ENCODE peak calls at places on chromosomes 4 and X, in seven cellular contexts. M is WTC11, D is AG10803, X is foreskin fibroblast, E is mucosa of descending colon, P is D721Med, W is BJ. S is an unnamed sample.

GRCh38 chr4:121053601-121054143 is 18.7 kb downstream of the NDNF start:
- DNase-seq in M (no peak), D (peak), X (peak), E (peak), P (no peak), W (peak), S (no peak)

GRCh38 chr4:122666527-122667245 is 45.8 kb upstream of the IL21 start:
- DNase-seq in M (no peak), D (peak), X (peak), E (no peak), P (no peak), W (peak), S (no peak)

GRCh38 chr4:139085141-139085540 is 69.6 kb downstream of the NOCT start:
- DNase-seq in M (no peak), D (peak), X (peak), E (no peak), P (no peak), W (no peak), S (no peak)

GRCh38 chrX:143664302-143664701 is 28.4 kb upstream of the SLITRK4 start:
- DNase-seq in M (no peak), D (peak), X (peak), E (no peak), P (no peak), W (no peak), S (no peak)

GRCh38 chr4:6909970-6910339 is 329 bp downstream of the TBC1D14 start:
- DNase-seq in M (no peak), D (no peak), X (peak), E (peak), P (no peak), W (no peak), S (no peak)

GRCh38 chr4:99885063-99885664 is 9.1 kb downstream of the LAMTOR3 start:
- DNase-seq in M (no peak), D (peak), X (peak), E (no peak), P (no peak), W (no peak), S (no peak)

GRCh38 chr4:143389543-143390195 is 53.0 kb downstream of the GAB1 start:
- DNase-seq in M (no peak), D (peak), X (peak), E (no peak), P (no peak), W (no peak), S (no peak)

GRCh38 chrX:115093206-115093605 is 75.8 kb upstream of the IL13RA2 start:
- DNase-seq in M (no peak), D (peak), X (no peak), E (no peak), P (no peak), W (no peak), S (no peak)

GRCh38 chrX:148568763-148569162 is 68.3 kb downstream of the AFF2 start:
- DNase-seq in M (no peak), D (no peak), X (no peak), E (no peak), P (no peak), W (no peak), S (no peak)

GRCh38 chr4:175298119-175298518 is 380.0 kb downstream of the ADAM29 start:
- DNase-seq in M (no peak), D (peak), X (peak), E (no peak), P (no peak), W (no peak), S (no peak)

GRCh38 chrX:150848914-150849365 is 49.5 kb downstream of the CD99L2 start:
- DNase-seq in M (no peak), D (no peak), X (no peak), E (peak), P (no peak), W (no peak), S (no peak)

GRCh38 chr4:36020351-36020750 is 224.0 kb downstream of the ARAP2 start:
- DNase-seq in M (no peak), D (no peak), X (no peak), E (no peak), P (no peak), W (no peak), S (no peak)

GRCh38 chrX:134161162-134161561 is 75.8 kb upstream of the CCDC160 start:
- DNase-seq in M (no peak), D (no peak), X (no peak), E (no peak), P (no peak), W (no peak), S (no peak)

GRCh38 chrX:22376369-22376768 is 103.7 kb downstream of the CBLL2 start:
- DNase-seq in M (no peak), D (no peak), X (no peak), E (no peak), P (no peak), W (no peak), S (no peak)

GRCh38 chrX:39866229-39866628 is 231.5 kb downstream of the BCOR start:
- DNase-seq in M (no peak), D (no peak), X (no peak), E (no peak), P (no peak), W (no peak), S (no peak)

GRCh38 chrX:56000169-56000568 is 232.0 kb upstream of the KLF8 start:
- DNase-seq in M (no peak), D (peak), X (no peak), E (no peak), P (no peak), W (peak), S (no peak)

GRCh38 chr4:2811830-2812599 is 19.1 kb downstream of the SH3BP2 start:
- DNase-seq in M (peak), D (peak), X (peak), E (peak), P (no peak), W (no peak), S (peak)

DNA sequence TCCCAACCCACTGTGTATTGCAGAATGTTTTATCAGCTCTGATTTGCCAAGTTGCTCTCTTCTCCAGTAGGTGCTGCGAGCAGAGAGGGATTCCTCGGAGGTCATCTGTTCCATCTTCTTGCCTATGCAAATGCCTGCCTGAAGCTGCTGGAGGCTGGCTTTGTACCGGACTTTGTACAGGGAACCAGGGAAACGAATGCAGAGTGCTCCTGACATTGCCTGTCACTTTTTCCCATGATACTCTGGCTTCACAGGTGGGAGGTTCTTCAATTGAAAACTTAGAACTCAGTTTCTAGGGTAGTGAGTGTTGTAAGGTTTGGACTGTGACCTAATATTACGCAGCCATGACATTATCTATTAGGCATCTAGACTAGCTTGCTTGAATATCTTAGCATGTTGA is 24.9 kb downstream of the AR start:
- DNase-seq in M (no peak), D (no peak), X (peak), E (no peak), P (no peak), W (no peak), S (no peak)
- TF ChIP-seq CTCF in M (no peak), D (no peak), X (no peak), E (no peak), P (no peak), W (no peak), S (no peak)

DNA sequence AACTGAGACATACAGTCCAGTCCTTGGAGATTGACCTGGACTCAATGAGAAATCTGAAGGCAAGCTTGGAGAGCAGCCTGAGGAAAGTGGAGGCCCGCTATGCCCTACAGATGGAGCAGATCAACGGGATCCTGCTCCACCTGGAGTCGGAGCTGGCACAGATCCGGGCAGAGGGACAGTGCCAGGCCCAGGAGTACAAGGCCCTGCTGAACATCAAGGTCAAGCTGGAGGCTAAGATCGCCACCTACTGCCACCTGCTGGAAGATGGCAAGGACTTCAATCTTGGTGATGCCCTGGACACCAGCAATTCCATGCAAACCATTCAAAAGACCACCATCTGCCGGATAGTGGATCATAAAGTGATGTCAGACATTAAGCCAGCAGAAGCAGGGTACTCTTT is 20.4 kb upstream of the FRMPD3 start:
- DNase-seq in M (peak), D (peak), X (peak), E (no peak), P (no peak), W (no peak), S (no peak)
- TF ChIP-seq CTCF in M (peak), D (peak), X (peak), E (no peak), P (peak), W (peak), S (no peak)

DNA sequence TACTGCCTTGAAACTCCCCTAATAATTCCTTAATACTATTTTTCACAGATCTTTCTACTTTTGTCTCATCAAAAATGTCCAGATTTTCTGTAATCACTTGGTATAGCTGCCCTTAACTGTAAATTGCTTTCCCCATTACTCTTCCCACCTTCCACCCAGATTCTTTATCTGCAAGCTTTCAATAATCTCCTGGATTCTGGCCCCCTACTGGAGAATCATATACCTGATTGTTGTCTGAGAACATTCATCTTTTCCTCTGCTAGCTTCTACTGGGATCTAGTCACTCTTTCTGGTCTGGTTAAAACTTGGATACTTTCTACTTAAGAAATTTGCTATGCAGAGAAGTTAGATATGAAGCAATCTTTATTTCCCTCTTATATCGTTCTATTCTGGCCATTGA is 552.6 kb downstream of the PCDH19 start:
- DNase-seq in M (no peak), D (no peak), X (no peak), E (no peak), P (no peak), W (no peak), S (no peak)
- TF ChIP-seq CTCF in M (no peak), D (peak), X (no peak), E (no peak), P (no peak), W (no peak), S (no peak)

GRCh38 chr4:129526812-129527211 is 430.9 kb downstream of the C4orf33 start:
- DNase-seq in M (no peak), D (no peak), X (no peak), E (no peak), P (no peak), W (no peak), S (no peak)
- TF ChIP-seq CTCF in M (no peak), D (no peak), X (no peak), E (no peak), P (peak), W (no peak), S (peak)

GRCh38 chr4:8283161-8283560 is 13.6 kb downstream of the HTRA3 start:
- DNase-seq in M (no peak), D (no peak), X (no peak), E (no peak), P (no peak), W (no peak), S (no peak)

GRCh38 chr4:8282742-8283141 is 13.2 kb downstream of the HTRA3 start:
- DNase-seq in M (no peak), D (no peak), X (no peak), E (no peak), P (no peak), W (no peak), S (no peak)

GRCh38 chr4:8284391-8284790 is 14.8 kb downstream of the HTRA3 start:
- DNase-seq in M (no peak), D (no peak), X (no peak), E (no peak), P (no peak), W (no peak), S (no peak)

GRCh38 chr4:8282134-8282641 is 12.6 kb downstream of the HTRA3 start:
- DNase-seq in M (no peak), D (no peak), X (no peak), E (peak), P (no peak), W (no peak), S (no peak)

GRCh38 chr4:8283631-8284121 is 14.1 kb downstream of the HTRA3 start:
- DNase-seq in M (peak), D (no peak), X (peak), E (no peak), P (no peak), W (no peak), S (no peak)
- TF ChIP-seq CTCF in M (no peak), D (no peak), X (no peak), E (no peak), P (no peak), W (no peak), S (no peak)

GRCh38 chr4:27141530-27141929 is 280.9 kb downstream of the STIM2 start:
- DNase-seq in M (no peak), D (no peak), X (no peak), E (no peak), P (no peak), W (no peak), S (no peak)
- TF ChIP-seq CTCF in M (no peak), D (no peak), X (no peak), E (no peak), P (no peak), W (no peak), S (no peak)

GRCh38 chr4:37780444-37781133 is 45.9 kb upstream of the PGM2 start:
- DNase-seq in M (no peak), D (peak), X (peak), E (peak), P (no peak), W (no peak), S (no peak)
- TF ChIP-seq CTCF in M (no peak), D (peak), X (peak), E (no peak), P (no peak), W (no peak), S (peak)

DNA sequence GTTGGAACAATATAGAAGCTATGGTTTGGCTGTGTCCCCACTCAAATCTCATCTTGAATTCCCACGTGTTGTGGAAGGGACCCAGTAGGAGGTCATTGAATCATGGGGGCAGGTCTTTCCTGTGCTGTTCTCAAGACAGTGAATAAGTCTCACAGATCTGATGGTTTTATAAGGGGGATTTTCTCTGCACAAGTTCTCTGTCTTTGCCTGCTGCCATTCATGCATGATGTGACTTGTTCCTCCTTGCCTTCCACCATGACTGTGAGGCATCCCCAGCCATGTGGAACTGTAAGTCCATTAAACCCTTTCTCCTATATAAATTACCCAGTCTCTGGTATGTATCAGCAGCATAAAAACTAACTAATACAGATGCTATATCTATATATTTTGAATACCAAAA is 135.2 kb upstream of the EDNRA start:
- DNase-seq in M (no peak), D (no peak), X (no peak), E (no peak), P (no peak), W (no peak), S (no peak)
- TF ChIP-seq CTCF in M (no peak), D (no peak), X (no peak), E (no peak), P (no peak), W (no peak), S (no peak)

GRCh38 chr4:185656467-185656890 is 121.2 kb upstream of the PDLIM3 start:
- DNase-seq in M (peak), D (peak), X (peak), E (no peak), P (no peak), W (no peak), S (no peak)
- TF ChIP-seq CTCF in M (no peak), D (peak), X (peak), E (no peak), P (no peak), W (peak), S (peak)

GRCh38 chr4:71113294-71113693 is 119.8 kb downstream of the DCK start:
- DNase-seq in M (peak), D (no peak), X (no peak), E (no peak), P (no peak), W (no peak), S (no peak)
- TF ChIP-seq CTCF in M (peak), D (no peak), X (no peak), E (no peak), P (no peak), W (no peak), S (no peak)

S was measured in dorsolateral prefrontal cortex.